ENCODE peak calls at places on chromosome 1, in six cellular contexts. C, L, Q, S, V and R are unnamed samples.

GRCh38 chr1:90393025-90393424 is 324.1 kb downstream of the BARHL2 start:
- DNase-seq in Q (peak), L (no peak), V (no peak), C (peak), S (peak), R (no peak)

GRCh38 chr1:37325509-37326437 is 148.6 kb upstream of the ZC3H12A start:
- DNase-seq in C (no peak), Q (no peak), S (no peak), V (no peak), L (no peak), R (no peak)

GRCh38 chr1:222037720-222038119 is 295.8 kb upstream of the DUSP10 start:
- DNase-seq in Q (no peak), S (no peak), C (no peak), L (no peak), V (no peak), R (no peak)

GRCh38 chr1:210234254-210234747 is 1.7 kb downstream of the SERTAD4 start:
- DNase-seq in C (no peak), V (no peak), L (no peak), S (no peak), Q (no peak), R (no peak)

GRCh38 chr1:87869563-87869962 is 540.9 kb downstream of the LMO4 start:
- DNase-seq in V (no peak), L (peak), Q (peak), S (peak), C (peak), R (no peak)

GRCh38 chr1:114691061-114691460 is 4.3 kb downstream of the AMPD1 start:
- DNase-seq in S (peak), Q (no peak), C (no peak), V (no peak), L (no peak), R (no peak)

GRCh38 chr1:27789511-27790154 is 16.6 kb downstream of the STX12 start:
- DNase-seq in L (peak), S (peak), Q (peak), C (peak), V (no peak), R (no peak)

GRCh38 chr1:219568728-219569127 is 44.2 kb downstream of the ZC3H11B start:
- DNase-seq in V (no peak), C (no peak), L (peak), Q (peak), S (no peak), R (no peak)

GRCh38 chr1:59020151-59020997 is 236.5 kb upstream of the JUN start:
- DNase-seq in S (peak), L (peak), V (peak), C (peak), Q (peak), R (no peak)

GRCh38 chr1:7290971-7291970 is 479.8 kb upstream of the VAMP3 start:
- DNase-seq in C (peak), V (no peak), S (peak), Q (peak), L (peak), R (no peak)

GRCh38 chr1:90761781-90762589 is 44.9 kb upstream of the BARHL2 start:
- DNase-seq in V (no peak), Q (no peak), L (no peak), S (no peak), C (no peak), R (no peak)

GRCh38 chr1:95518310-95518709 is 284.3 kb downstream of the RWDD3 start:
- DNase-seq in L (no peak), C (no peak), Q (no peak), S (no peak), V (no peak), R (no peak)

GRCh38 chr1:50279622-50280320 is 143.5 kb downstream of the DMRTA2 start:
- DNase-seq in C (peak), L (no peak), Q (no peak), S (peak), V (no peak), R (no peak)

GRCh38 chr1:193545171-193545570 is 358.8 kb upstream of the B3GALT2 start:
- DNase-seq in V (no peak), S (peak), L (no peak), Q (no peak), C (no peak), R (no peak)

GRCh38 chr1:36309397-36309796 is 3.2 kb downstream of the SH3D21 start:
- DNase-seq in Q (no peak), L (no peak), C (no peak), S (no peak), V (no peak), R (no peak)

GRCh38 chr1:80876035-80876434 is 924.7 kb upstream of the ADGRL2 start:
- DNase-seq in L (no peak), S (no peak), V (no peak), C (no peak), Q (no peak), R (no peak)

GRCh38 chr1:40344597-40344996 is 27.5 kb upstream of the COL9A2 start:
- DNase-seq in L (peak), C (peak), Q (peak), V (peak), S (peak), R (no peak)
- H3K4me3 ChIP-seq in L (no peak), C (no peak), Q (no peak), V (no peak), S (no peak), R (no peak)

GRCh38 chr1:40380817-40381216 is 7.3 kb downstream of the SMAP2 start:
- DNase-seq in L (no peak), S (no peak), C (no peak), V (no peak), Q (no peak), R (no peak)
- H3K4me3 ChIP-seq in L (no peak), S (no peak), C (no peak), V (no peak), Q (no peak), R (no peak)

GRCh38 chr1:150576367-150576711 is 3.1 kb downstream of the MCL1 start:
- DNase-seq in Q (no peak), L (no peak), V (no peak), S (peak), C (no peak), R (no peak)

GRCh38 chr1:150575072-150575489 is 4.3 kb downstream of the MCL1 start:
- DNase-seq in Q (no peak), L (no peak), V (no peak), S (peak), C (no peak), R (no peak)

GRCh38 chr1:150575518-150576366 is 3.7 kb downstream of the MCL1 start:
- DNase-seq in C (peak), S (peak), Q (no peak), L (no peak), V (no peak), R (no peak)

GRCh38 chr1:150572918-150573647 is 6.3 kb downstream of the MCL1 start:
- DNase-seq in S (peak), C (no peak), V (peak), L (no peak), Q (no peak), R (no peak)

GRCh38 chr1:150574260-150575071 is 4.9 kb downstream of the MCL1 start:
- DNase-seq in S (peak), L (no peak), V (no peak), Q (no peak), C (no peak), R (no peak)
- H3K4me3 ChIP-seq in S (peak), L (peak), V (peak), Q (peak), C (peak), R (peak)

DNA sequence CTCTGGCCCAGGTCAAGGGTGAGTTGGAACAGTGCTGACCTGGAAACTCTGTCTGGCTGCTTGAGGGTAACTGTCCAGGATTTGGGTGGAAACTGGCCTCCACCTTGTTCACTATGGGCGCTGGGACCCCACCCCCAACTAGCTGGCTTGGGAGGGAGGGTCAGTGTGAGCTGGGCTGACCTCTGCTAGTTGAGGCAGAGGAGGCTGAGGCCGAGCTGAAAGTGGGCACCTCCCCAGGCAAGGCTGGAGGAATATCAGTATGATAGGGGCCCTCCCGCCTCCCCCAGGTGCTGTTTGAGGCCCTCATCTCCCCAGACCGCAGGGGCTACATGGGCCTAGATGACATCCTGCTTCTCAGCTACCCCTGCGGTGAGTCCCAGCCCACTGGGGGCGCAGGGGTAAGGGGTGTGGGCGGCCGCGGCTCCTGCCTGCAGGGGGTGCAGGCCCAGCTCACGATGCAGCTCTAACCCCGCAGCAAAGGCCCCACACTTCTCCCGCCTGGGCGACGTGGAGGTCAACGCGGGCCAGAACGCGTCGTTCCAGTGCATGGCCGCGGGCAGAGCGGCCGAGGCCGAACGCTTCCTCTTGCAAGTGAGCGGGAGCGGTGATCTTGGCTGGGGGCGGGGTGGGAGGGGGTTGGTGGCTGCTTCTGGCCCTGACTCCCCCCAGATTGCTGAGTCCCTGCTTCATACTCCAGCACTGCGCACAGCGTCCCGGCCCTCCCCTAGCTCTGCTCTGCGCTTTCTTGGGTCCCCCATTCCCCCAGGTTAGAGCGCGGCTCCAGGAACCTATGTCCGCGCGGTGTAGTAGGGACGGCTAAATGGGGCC is 22.9 kb downstream of the PTPRU start:
- DNase-seq in V (peak), C (no peak), L (no peak), S (no peak), Q (no peak), R (no peak)
- H3K4me3 ChIP-seq in V (peak), C (peak), L (peak), S (peak), Q (peak), R (peak)

GRCh38 chr1:116999596-116999995 is 2.0 kb upstream of the CD101 start:
- DNase-seq in L (no peak), S (no peak), Q (no peak), C (no peak), V (no peak), R (no peak)

GRCh38 chr1:117001254-117001927 is at the start of gene CD101:
- DNase-seq in L (no peak), C (no peak), Q (no peak), S (no peak), V (no peak), R (no peak)

GRCh38 chr1:117007719-117008013 is 6.1 kb downstream of the CD101 start:
- DNase-seq in V (no peak), Q (peak), L (no peak), C (no peak), S (no peak), R (no peak)

GRCh38 chr1:117000142-117000541 is 1.4 kb upstream of the CD101 start:
- DNase-seq in V (no peak), Q (no peak), L (no peak), S (no peak), C (no peak), R (no peak)

GRCh38 chr1:117003253-117003875 is 1.8 kb downstream of the CD101 start:
- DNase-seq in C (no peak), S (no peak), V (no peak), Q (no peak), L (no peak), R (no peak)
- H3K4me3 ChIP-seq in C (no peak), S (no peak), V (no peak), Q (no peak), L (no peak), R (no peak)

GRCh38 chr1:184623404-184623803 is 131.3 kb downstream of the EDEM3 start:
- DNase-seq in V (no peak), Q (no peak), L (no peak), S (no peak), C (no peak), R (no peak)
- H3K4me3 ChIP-seq in V (no peak), Q (no peak), L (no peak), S (no peak), C (no peak), R (no peak)

GRCh38 chr1:227315500-227316346 is 2.6 kb downstream of the CDC42BPA start:
- DNase-seq in S (peak), L (peak), Q (peak), C (peak), V (no peak), R (no peak)
- H3K4me3 ChIP-seq in S (peak), L (peak), Q (peak), C (peak), V (peak), R (peak)

GRCh38 chr1:175744833-175745232 is 1.4 kb upstream of the TNR start:
- DNase-seq in S (no peak), Q (no peak), V (no peak), L (no peak), C (no peak), R (no peak)

DNA sequence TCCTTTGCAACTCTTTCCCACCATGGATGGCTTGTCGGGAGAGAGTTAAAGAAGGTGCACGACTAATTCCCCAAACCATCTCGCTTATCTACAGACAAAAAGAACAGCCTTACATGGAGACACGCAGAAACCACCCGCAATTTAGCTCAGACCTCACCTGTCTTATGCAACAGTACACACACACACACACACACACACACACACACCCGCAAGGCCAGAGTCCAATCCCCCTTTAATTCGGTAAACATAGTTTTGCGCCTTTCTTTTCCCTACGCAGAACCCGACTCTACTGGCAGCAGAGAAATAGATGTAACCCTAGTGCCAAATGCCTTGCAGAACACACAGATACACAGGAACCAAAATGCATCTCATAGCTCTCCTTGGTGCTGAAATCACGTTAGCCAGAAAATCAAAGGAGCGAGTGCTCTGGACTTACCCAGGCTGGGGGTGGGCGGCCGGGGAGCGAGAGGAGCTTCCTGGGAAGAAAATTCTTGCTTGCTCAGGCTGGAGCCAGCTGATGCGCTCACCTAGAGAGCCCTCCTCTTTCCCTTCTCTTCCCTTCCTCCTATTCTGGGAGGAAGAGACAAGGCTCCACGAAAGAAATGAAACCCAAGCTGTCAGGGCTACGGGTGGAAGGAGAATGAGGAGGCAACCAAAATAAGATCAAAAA is 470 bp downstream of the TNR start:
- DNase-seq in Q (peak), L (peak), S (peak), C (peak), V (no peak), R (no peak)
- H3K4me3 ChIP-seq in Q (no peak), L (no peak), S (no peak), C (no peak), V (no peak), R (peak)

GRCh38 chr1:156120318-156120717 is 5.8 kb downstream of the LMNA start:
- DNase-seq in L (no peak), S (no peak), C (no peak), Q (no peak), V (no peak), R (no peak)
- H3K4me3 ChIP-seq in L (peak), S (no peak), C (no peak), Q (peak), V (peak), R (no peak)

GRCh38 chr1:101128851-101129250 is 103.3 kb upstream of the DPH5 start:
- DNase-seq in Q (no peak), V (no peak), L (no peak), C (no peak), S (no peak), R (no peak)
- H3K4me3 ChIP-seq in Q (no peak), V (no peak), L (no peak), C (no peak), S (no peak), R (no peak)